ENCODE peak calls at places on chromosomes 12 and 14, in five cellular contexts. One of them, this sample, is unnamed.
A peak's percentile ranks its signal among the peaks of the same experiment; 100 is the strongest.

GRCh38 chr12:100464529-100464928 is 9.1 kb upstream of the NR1H4 start:
- DNase-seq in neural progenitor cell: no peak
- DNase-seq in lung: no peak
- DNase-seq in AG09309: no peak
- DNase-seq in GM20000: no peak
- DNase-seq in this sample: no peak

GRCh38 chr12:105417732-105418131 is 87.2 kb downstream of the C12orf75 start:
- DNase-seq in neural progenitor cell: no peak
- DNase-seq in AG09309: no peak
- DNase-seq in lung: no peak
- DNase-seq in GM20000: no peak
- DNase-seq in this sample: no peak

GRCh38 chr12:114770323-114770722 is 86.3 kb upstream of the TBX3 start:
- DNase-seq in AG09309: no peak
- DNase-seq in GM20000: no peak
- DNase-seq in lung: no peak
- DNase-seq in neural progenitor cell: no peak
- DNase-seq in this sample: no peak

GRCh38 chr12:78949532-78949931 is 85.0 kb downstream of the SYT1 start:
- DNase-seq in AG09309: no peak
- DNase-seq in GM20000: no peak
- DNase-seq in lung: no peak
- DNase-seq in neural progenitor cell: no peak
- DNase-seq in this sample: no peak

GRCh38 chr14:55366271-55366670 is 45.4 kb downstream of the ATG14 start:
- DNase-seq in GM20000: no peak
- DNase-seq in AG09309: peak; percentile 47
- DNase-seq in lung: no peak
- DNase-seq in neural progenitor cell: no peak
- DNase-seq in this sample: no peak

GRCh38 chr14:37172024-37172869 is at the start of gene SLC25A21:
- DNase-seq in lung: peak; percentile 76
- DNase-seq in AG09309: peak; percentile 44
- DNase-seq in neural progenitor cell: peak; percentile 85
- DNase-seq in GM20000: no peak
- DNase-seq in this sample: no peak

GRCh38 chr12:583251-583869 is 79.9 kb downstream of the NINJ2 start:
- DNase-seq in lung: no peak
- DNase-seq in neural progenitor cell: peak; percentile 40
- DNase-seq in GM20000: no peak
- DNase-seq in AG09309: no peak
- DNase-seq in this sample: no peak

GRCh38 chr12:109687250-109687649 is 26.4 kb upstream of the FAM222A start:
- DNase-seq in neural progenitor cell: no peak
- DNase-seq in AG09309: no peak
- DNase-seq in lung: no peak
- DNase-seq in GM20000: no peak
- DNase-seq in this sample: no peak

GRCh38 chr14:101962503-101962874 is 1.9 kb upstream of the DYNC1H1 start:
- DNase-seq in AG09309: peak; percentile 41
- DNase-seq in GM20000: no peak
- DNase-seq in neural progenitor cell: no peak
- DNase-seq in lung: peak; percentile 54
- DNase-seq in this sample: no peak

GRCh38 chr12:124683330-124683662 is 115.9 kb upstream of the NCOR2 start:
- DNase-seq in lung: peak; percentile 73
- DNase-seq in neural progenitor cell: peak; percentile 47
- DNase-seq in AG09309: no peak
- DNase-seq in GM20000: no peak
- DNase-seq in this sample: no peak

GRCh38 chr12:52442600-52443061 is 8.5 kb upstream of the KRT75 start:
- DNase-seq in neural progenitor cell: peak; percentile 51
- DNase-seq in AG09309: peak; percentile 59
- DNase-seq in lung: no peak
- DNase-seq in GM20000: no peak
- DNase-seq in this sample: no peak
- TF ChIP-seq CTCF in neural progenitor cell: no peak
- TF ChIP-seq CTCF in AG09309: peak; percentile 32
- TF ChIP-seq CTCF in lung: no peak
- TF ChIP-seq CTCF in GM20000: no peak
- TF ChIP-seq CTCF in this sample: no peak

GRCh38 chr12:69284131-69284530 is 44.8 kb downstream of the CPSF6 start:
- DNase-seq in GM20000: peak; percentile 15
- DNase-seq in neural progenitor cell: peak; percentile 81
- DNase-seq in lung: peak; percentile 74
- DNase-seq in AG09309: no peak
- DNase-seq in this sample: no peak
- TF ChIP-seq CTCF in GM20000: no peak
- TF ChIP-seq CTCF in neural progenitor cell: peak; percentile 45
- TF ChIP-seq CTCF in lung: no peak
- TF ChIP-seq CTCF in AG09309: peak; percentile 15
- TF ChIP-seq CTCF in this sample: no peak

GRCh38 chr12:86917121-86917520 is 660.9 kb upstream of the MGAT4C start:
- DNase-seq in lung: no peak
- DNase-seq in GM20000: no peak
- DNase-seq in AG09309: no peak
- DNase-seq in neural progenitor cell: no peak
- DNase-seq in this sample: no peak

DNA sequence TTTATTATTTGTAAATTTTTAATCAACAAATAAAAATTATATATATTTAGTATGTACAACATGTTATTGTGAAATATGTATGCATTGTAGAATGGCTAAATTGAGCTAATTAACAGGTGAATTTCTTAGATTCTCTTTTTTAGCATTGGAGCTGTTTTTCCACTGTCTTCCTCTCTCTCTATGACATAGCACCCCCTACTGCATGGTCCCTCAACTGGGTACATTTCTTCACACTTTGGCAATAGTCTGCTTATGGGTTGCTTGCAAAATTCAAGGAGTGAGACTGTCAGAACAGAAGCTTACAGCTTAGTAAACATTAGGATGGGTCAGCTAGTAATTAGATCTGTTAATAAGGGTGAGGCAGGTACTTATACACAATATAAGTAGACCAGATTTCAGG is 658.5 kb upstream of the MGAT4C start:
- DNase-seq in GM20000: peak; percentile 9
- DNase-seq in AG09309: no peak
- DNase-seq in neural progenitor cell: peak; percentile 54
- DNase-seq in lung: no peak
- DNase-seq in this sample: no peak
- TF ChIP-seq CTCF in GM20000: no peak
- TF ChIP-seq CTCF in AG09309: peak; percentile 15
- TF ChIP-seq CTCF in neural progenitor cell: peak; percentile 66
- TF ChIP-seq CTCF in lung: no peak
- TF ChIP-seq CTCF in this sample: no peak

DNA sequence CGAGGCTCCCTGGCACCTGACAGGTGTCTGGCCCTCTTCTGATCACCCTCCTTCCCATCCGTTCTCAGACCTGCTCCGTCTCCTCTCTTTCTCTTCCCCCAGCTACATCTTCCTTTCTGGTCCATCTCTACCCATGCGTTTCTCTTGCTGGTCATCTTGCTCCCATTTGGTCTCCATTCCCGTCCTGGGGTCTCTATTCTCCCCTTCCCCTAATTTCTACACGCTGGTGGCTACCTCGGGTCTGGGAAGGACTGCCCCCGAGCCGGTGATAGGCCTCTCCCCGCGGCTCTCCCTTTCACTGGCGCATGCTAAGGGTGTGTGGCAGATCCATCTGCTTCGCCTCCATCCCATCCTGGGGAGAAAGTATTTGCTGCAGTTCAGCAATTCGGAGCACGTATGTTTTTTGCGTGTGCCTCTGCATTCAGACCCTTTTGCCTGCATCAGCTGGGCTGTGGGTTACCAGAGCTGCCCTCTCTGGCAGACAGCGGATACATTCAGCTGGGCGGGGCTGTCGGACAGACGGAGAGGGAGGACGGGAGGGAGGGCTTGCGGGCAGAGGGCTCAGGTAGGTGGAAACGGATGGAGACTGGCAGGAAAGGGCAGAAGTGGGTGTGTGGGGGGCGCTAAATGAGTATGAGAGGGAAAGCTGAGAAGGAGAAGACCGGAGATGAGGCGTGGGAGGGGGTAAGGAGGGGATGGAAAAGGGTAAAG is 775 bp downstream of the CLSTN3 start:
- DNase-seq in lung: peak; percentile 57
- DNase-seq in neural progenitor cell: peak; percentile 83
- DNase-seq in AG09309: no peak
- DNase-seq in GM20000: peak; percentile 58
- DNase-seq in this sample: peak; percentile 47
- TF ChIP-seq CTCF in lung: no peak
- TF ChIP-seq CTCF in neural progenitor cell: peak; percentile 4
- TF ChIP-seq CTCF in AG09309: no peak
- TF ChIP-seq CTCF in GM20000: no peak
- TF ChIP-seq CTCF in this sample: no peak

GRCh38 chr12:53985358-53985899 is 483 bp downstream of the HOXC10 start:
- DNase-seq in GM20000: no peak
- DNase-seq in lung: no peak
- DNase-seq in AG09309: no peak
- DNase-seq in neural progenitor cell: no peak
- DNase-seq in this sample: no peak
- TF ChIP-seq CTCF in GM20000: no peak
- TF ChIP-seq CTCF in lung: no peak
- TF ChIP-seq CTCF in AG09309: no peak
- TF ChIP-seq CTCF in neural progenitor cell: no peak
- TF ChIP-seq CTCF in this sample: no peak

GRCh38 chr14:72172597-72172996 is 240.4 kb downstream of the RGS6 start:
- DNase-seq in AG09309: no peak
- DNase-seq in neural progenitor cell: no peak
- DNase-seq in GM20000: no peak
- DNase-seq in lung: no peak
- DNase-seq in this sample: no peak

GRCh38 chr14:72177246-72177645 is 245.0 kb downstream of the RGS6 start:
- DNase-seq in GM20000: no peak
- DNase-seq in AG09309: no peak
- DNase-seq in lung: no peak
- DNase-seq in neural progenitor cell: no peak
- DNase-seq in this sample: no peak

GRCh38 chr14:72172075-72172474 is 239.8 kb downstream of the RGS6 start:
- DNase-seq in GM20000: no peak
- DNase-seq in AG09309: no peak
- DNase-seq in neural progenitor cell: no peak
- DNase-seq in lung: no peak
- DNase-seq in this sample: no peak

GRCh38 chr14:72169521-72169920 is 237.3 kb downstream of the RGS6 start:
- DNase-seq in lung: no peak
- DNase-seq in neural progenitor cell: no peak
- DNase-seq in GM20000: no peak
- DNase-seq in AG09309: no peak
- DNase-seq in this sample: no peak

GRCh38 chr14:72173038-72173720 is 240.9 kb downstream of the RGS6 start:
- DNase-seq in neural progenitor cell: no peak
- DNase-seq in AG09309: no peak
- DNase-seq in GM20000: no peak
- DNase-seq in lung: no peak
- DNase-seq in this sample: no peak
- TF ChIP-seq CTCF in neural progenitor cell: no peak
- TF ChIP-seq CTCF in AG09309: no peak
- TF ChIP-seq CTCF in GM20000: no peak
- TF ChIP-seq CTCF in lung: no peak
- TF ChIP-seq CTCF in this sample: no peak

GRCh38 chr12:28082101-28082500 is 108.2 kb upstream of the CCDC91 start:
- DNase-seq in GM20000: no peak
- DNase-seq in AG09309: no peak
- DNase-seq in lung: no peak
- DNase-seq in neural progenitor cell: no peak
- DNase-seq in this sample: no peak
- TF ChIP-seq CTCF in GM20000: no peak
- TF ChIP-seq CTCF in AG09309: no peak
- TF ChIP-seq CTCF in lung: no peak
- TF ChIP-seq CTCF in neural progenitor cell: no peak
- TF ChIP-seq CTCF in this sample: no peak

This sample was measured in natural killer cell.